ENCODE peak calls at places on chromosome 12, in five cellular contexts. E is GM13976, J is MCF 10A, X is uterus, V is transverse colon. M is an unnamed sample.
A peak's percentile ranks its signal among the peaks of the same experiment; 100 is the strongest.

GRCh38 chr12:13591488-13591887 is 389.9 kb downstream of the GRIN2B start:
- DNase-seq in X (no peak), V (no peak), E (no peak), J (no peak), M (no peak)

GRCh38 chr12:113805673-113806072 is 160.5 kb downstream of the RBM19 start:
- DNase-seq in V (no peak), X (no peak), E (no peak), J (no peak), M (no peak)

GRCh38 chr12:41636658-41637057 is 448.5 kb downstream of the PDZRN4 start:
- DNase-seq in E (no peak), V (no peak), J (no peak), X (no peak), M (no peak)

GRCh38 chr12:121162384-121162783 is 29.7 kb downstream of the P2RX7 start:
- DNase-seq in E (no peak), X (no peak), J (no peak), V (no peak), M (no peak)

GRCh38 chr12:90683871-90684270 is 271.1 kb downstream of the CCER1 start:
- DNase-seq in J (peak; percentile 69), X (no peak), V (no peak), E (no peak), M (no peak)

GRCh38 chr12:42484996-42485395 is 104.5 kb downstream of the PRICKLE1 start:
- DNase-seq in V (no peak), J (no peak), X (no peak), E (no peak), M (no peak)

GRCh38 chr12:109815874-109816617 is 17.2 kb downstream of the TRPV4 start:
- DNase-seq in V (no peak), J (no peak), X (no peak), E (no peak), M (no peak)

GRCh38 chr12:24695657-24696329 is 253.1 kb downstream of the BCAT1 start:
- DNase-seq in V (no peak), J (no peak), E (no peak), X (no peak), M (no peak)

GRCh38 chr12:104131609-104132008 is 6.4 kb downstream of the NFYB start:
- DNase-seq in X (no peak), V (no peak), J (no peak), E (no peak), M (no peak)

GRCh38 chr12:45708363-45708762 is 21.1 kb upstream of the ARID2 start:
- DNase-seq in J (no peak), E (no peak), X (no peak), V (no peak), M (no peak)

GRCh38 chr12:10288989-10289388 is 18.7 kb upstream of the KLRD1 start:
- DNase-seq in V (no peak), J (no peak), X (no peak), E (peak; percentile 34), M (peak; percentile 22)

GRCh38 chr12:105275997-105276760 is 40.2 kb upstream of the APPL2 start:
- DNase-seq in X (no peak), E (no peak), V (no peak), J (no peak), M (no peak)

GRCh38 chr12:11834104-11834812 is 184.8 kb downstream of the ETV6 start:
- DNase-seq in E (no peak), V (no peak), J (peak; percentile 44), X (no peak), M (no peak)

GRCh38 chr12:9736931-9737705 is 4.2 kb upstream of the CLECL1 start:
- DNase-seq in V (no peak), J (no peak), E (no peak), X (no peak), M (no peak)

GRCh38 chr12:44972746-44973421 is 78.0 kb downstream of the DBX2 start:
- DNase-seq in E (peak; percentile 32), X (no peak), V (no peak), J (peak; percentile 39), M (peak; percentile 17)

GRCh38 chr12:64059685-64060084 is 162.4 kb downstream of the KICS2 start:
- DNase-seq in V (no peak), X (no peak), J (no peak), E (no peak), M (no peak)

GRCh38 chr12:84805474-84805858 is 107.1 kb downstream of the SLC6A15 start:
- DNase-seq in V (no peak), E (no peak), X (no peak), J (no peak), M (no peak)

GRCh38 chr12:107423531-107423930 is 262.1 kb upstream of the PWP1 start:
- DNase-seq in X (no peak), V (no peak), J (no peak), E (no peak), M (no peak)

GRCh38 chr12:121576851-121577391 is 3.9 kb downstream of the KDM2B start:
- DNase-seq in X (peak; percentile 39), V (no peak), E (no peak), J (no peak), M (peak; percentile 31)

GRCh38 chr12:120902846-120903381 is 1.2 kb downstream of the SPPL3 start:
- DNase-seq in X (no peak), J (no peak), V (no peak), E (no peak), M (no peak)

GRCh38 chr12:15152864-15153263 is 68.4 kb downstream of the RERG start:
- DNase-seq in J (peak; percentile 67), V (no peak), E (no peak), X (no peak), M (no peak)

GRCh38 chr12:15155271-15155670 is 65.9 kb downstream of the RERG start:
- DNase-seq in E (no peak), J (peak; percentile 75), V (no peak), X (no peak), M (no peak)

GRCh38 chr12:15154108-15154507 is 67.1 kb downstream of the RERG start:
- DNase-seq in E (no peak), J (no peak), X (no peak), V (no peak), M (no peak)

GRCh38 chr12:15152456-15152855 is 68.8 kb downstream of the RERG start:
- DNase-seq in J (peak; percentile 26), V (no peak), X (peak; percentile 60), E (no peak), M (no peak)

DNA sequence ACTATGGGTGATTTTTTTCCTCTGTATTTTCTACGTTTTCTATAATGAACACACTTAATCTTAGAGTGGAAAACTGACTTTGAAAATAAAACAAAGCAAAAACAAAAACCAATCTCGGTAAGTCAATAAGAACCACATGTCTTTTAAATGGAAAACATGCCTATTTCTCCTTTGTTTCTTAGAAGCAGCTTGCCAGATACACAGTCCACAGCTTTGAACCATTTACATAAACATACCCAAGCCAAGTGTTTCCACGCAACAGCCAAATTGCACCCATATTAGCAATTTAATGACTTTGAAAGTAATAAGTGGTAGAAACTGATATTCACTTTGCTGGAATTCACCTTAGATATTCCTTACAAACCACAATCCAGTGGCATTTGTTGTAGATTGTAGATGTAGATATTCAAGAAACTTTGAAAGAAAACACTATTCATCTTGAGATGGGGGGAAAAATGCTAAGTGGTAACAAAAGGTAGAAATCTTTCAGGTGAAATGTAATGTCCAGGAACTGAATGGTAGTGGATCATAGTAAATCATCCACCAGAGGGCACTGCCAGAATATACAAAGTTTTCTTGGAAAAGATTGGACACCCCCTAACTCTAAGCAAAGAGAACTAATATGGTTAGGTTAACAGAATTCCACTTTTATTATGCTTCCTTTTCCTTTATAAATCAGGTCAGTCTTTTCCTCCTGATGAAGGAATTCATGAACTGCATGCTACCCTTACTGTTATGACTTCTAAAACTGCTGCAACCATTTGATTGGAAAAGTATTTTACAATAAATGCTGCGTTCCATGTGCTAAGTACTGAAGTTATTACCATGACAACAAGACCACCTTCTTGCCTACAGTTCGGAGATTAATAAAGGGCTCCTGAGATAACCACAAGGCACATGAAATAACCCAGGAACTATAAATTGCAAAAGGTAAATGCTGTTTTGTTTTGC is 69.8 kb downstream of the RERG start:
- DNase-seq in V (no peak), E (peak; percentile 15), J (peak; percentile 61), X (no peak), M (no peak)
- TF ChIP-seq CTCF in V (peak; percentile 41), E (no peak), J (peak; percentile 41), X (peak; percentile 47), M (peak; percentile 24)

GRCh38 chr12:75722714-75723200 is 211.3 kb upstream of the KRR1 start:
- DNase-seq in V (peak; percentile 31), X (peak; percentile 74), E (peak; percentile 43), J (peak; percentile 92), M (peak; percentile 26)
- TF ChIP-seq CTCF in V (no peak), X (no peak), E (no peak), J (no peak), M (no peak)

DNA sequence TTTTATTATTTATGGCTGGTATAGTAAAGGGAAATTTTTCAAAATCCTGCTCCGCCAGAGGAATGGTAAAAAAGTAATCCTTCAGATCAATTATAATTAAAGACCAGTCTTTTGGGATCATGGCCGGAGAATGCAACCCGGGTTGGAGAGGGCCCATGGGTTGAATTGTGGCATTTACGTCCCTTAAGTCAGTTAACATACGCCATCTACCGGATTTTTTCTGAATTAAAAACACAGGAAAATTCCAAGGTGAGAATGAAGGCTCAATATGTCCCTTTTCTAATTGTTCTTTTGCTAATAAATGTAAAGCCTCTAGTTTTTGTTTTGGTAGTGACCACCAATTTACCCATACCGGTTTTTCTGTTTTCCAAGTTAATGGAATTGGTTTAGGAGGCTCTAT is 602.8 kb downstream of the ALG10 start:
- DNase-seq in J (peak; percentile 37), X (no peak), E (peak; percentile 0), V (no peak), M (no peak)
- TF ChIP-seq CTCF in J (peak; percentile 37), X (peak; percentile 8), E (no peak), V (no peak), M (peak; percentile 15)

GRCh38 chr12:6326316-6326959 is 15.4 kb downstream of the TNFRSF1A start:
- DNase-seq in J (no peak), E (peak; percentile 74), V (peak; percentile 54), X (peak; percentile 86), M (no peak)
- TF ChIP-seq CTCF in J (peak; percentile 27), E (no peak), V (peak; percentile 35), X (peak; percentile 70), M (peak; percentile 27)

GRCh38 chr12:92431146-92431545 is 271.6 kb upstream of the PLEKHG7 start:
- DNase-seq in V (peak; percentile 32), E (no peak), J (no peak), X (no peak), M (peak; percentile 34)
- TF ChIP-seq CTCF in V (no peak), E (peak; percentile 25), J (no peak), X (no peak), M (peak; percentile 34)

DNA sequence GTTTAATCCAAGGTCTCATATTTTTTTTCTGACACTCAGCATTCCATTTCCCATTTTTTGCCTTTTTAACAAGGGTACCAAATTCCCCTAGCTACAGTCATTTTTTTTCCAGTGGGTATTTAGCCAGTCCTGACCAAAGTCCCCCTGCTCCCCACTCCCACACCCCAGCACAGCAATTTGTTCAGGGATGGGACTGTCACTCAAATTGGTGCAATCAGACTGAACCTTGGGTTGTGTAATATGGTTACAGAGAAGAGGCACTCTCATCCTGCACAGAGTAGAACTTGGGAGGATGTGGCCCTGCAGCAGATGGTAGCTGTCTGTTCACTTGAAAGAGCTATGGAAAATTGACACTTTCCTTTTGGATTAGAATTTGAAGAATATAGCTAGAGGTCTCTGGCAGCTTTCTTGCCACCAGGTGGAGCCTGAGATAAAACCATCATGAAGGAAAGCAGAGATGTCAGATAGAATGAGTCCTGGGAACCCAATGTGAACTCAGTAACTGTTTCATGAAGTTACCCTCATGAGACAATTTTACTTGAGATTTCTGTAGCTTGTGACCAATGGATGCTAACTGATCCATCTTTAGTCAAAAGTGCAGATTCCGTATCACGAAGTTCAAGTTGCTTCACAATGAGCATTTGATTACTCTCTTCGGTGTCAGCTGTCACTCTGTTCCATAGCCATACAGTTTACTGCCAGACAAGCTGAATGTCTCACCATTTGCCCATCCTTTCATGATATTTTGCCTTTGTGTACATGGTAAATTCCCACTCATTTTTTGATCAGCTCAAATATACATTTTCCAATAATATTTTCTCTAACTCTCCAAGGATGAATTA is 394.0 kb upstream of the SYT1 start:
- DNase-seq in J (peak; percentile 62), X (no peak), V (peak; percentile 9), E (no peak), M (no peak)
- TF ChIP-seq CTCF in J (peak; percentile 54), X (peak; percentile 6), V (peak; percentile 27), E (no peak), M (peak; percentile 4)

M was measured in GM10248.